ENCODE peak calls at places on chromosomes 7 and 10, in nine cellular contexts. One of them, this sample, is unnamed.

GRCh38 chr10:101358706-101359300 is 4.8 kb downstream of the BTRC start:
- DNase-seq in nephron progenitor cell: no peak
- DNase-seq in foreskin fibroblast: no peak
- DNase-seq in lung: no peak
- DNase-seq in HFF-Myc: no peak
- DNase-seq in left cardiac atrium: no peak
- DNase-seq in activated CD4-positive, alpha-beta T cell treated with anti-CD3 and anti-CD28 coated beads, Interleukin-2, amount 50 U/mL, for 1 hour: no peak
- DNase-seq in NCI-H446: no peak
- DNase-seq in choroid plexus epithelial cell: peak; percentile 50
- DNase-seq in this sample: no peak

GRCh38 chr7:68279827-68280400 is 1283.3 kb downstream of the TYW1 start:
- DNase-seq in activated CD4-positive, alpha-beta T cell treated with anti-CD3 and anti-CD28 coated beads, Interleukin-2, amount 50 U/mL, for 1 hour: no peak
- DNase-seq in choroid plexus epithelial cell: no peak
- DNase-seq in NCI-H446: no peak
- DNase-seq in left cardiac atrium: no peak
- DNase-seq in foreskin fibroblast: no peak
- DNase-seq in nephron progenitor cell: no peak
- DNase-seq in HFF-Myc: no peak
- DNase-seq in lung: no peak
- DNase-seq in this sample: no peak

GRCh38 chr10:3784510-3785250 is at the start of gene KLF6:
- DNase-seq in lung: no peak
- DNase-seq in left cardiac atrium: peak; percentile 66
- DNase-seq in choroid plexus epithelial cell: peak; percentile 56
- DNase-seq in NCI-H446: peak; percentile 40
- DNase-seq in nephron progenitor cell: no peak
- DNase-seq in HFF-Myc: no peak
- DNase-seq in activated CD4-positive, alpha-beta T cell treated with anti-CD3 and anti-CD28 coated beads, Interleukin-2, amount 50 U/mL, for 1 hour: no peak
- DNase-seq in foreskin fibroblast: no peak
- DNase-seq in this sample: no peak

GRCh38 chr7:155750255-155751125 is 61.8 kb downstream of the SHH start:
- DNase-seq in left cardiac atrium: no peak
- DNase-seq in activated CD4-positive, alpha-beta T cell treated with anti-CD3 and anti-CD28 coated beads, Interleukin-2, amount 50 U/mL, for 1 hour: no peak
- DNase-seq in lung: no peak
- DNase-seq in HFF-Myc: no peak
- DNase-seq in NCI-H446: no peak
- DNase-seq in nephron progenitor cell: no peak
- DNase-seq in foreskin fibroblast: no peak
- DNase-seq in choroid plexus epithelial cell: no peak
- DNase-seq in this sample: no peak

GRCh38 chr10:90204956-90205695 is 503.7 kb downstream of the KIF20B start:
- DNase-seq in left cardiac atrium: no peak
- DNase-seq in HFF-Myc: peak; percentile 54
- DNase-seq in activated CD4-positive, alpha-beta T cell treated with anti-CD3 and anti-CD28 coated beads, Interleukin-2, amount 50 U/mL, for 1 hour: no peak
- DNase-seq in nephron progenitor cell: no peak
- DNase-seq in lung: no peak
- DNase-seq in choroid plexus epithelial cell: peak; percentile 43
- DNase-seq in NCI-H446: peak; percentile 70
- DNase-seq in foreskin fibroblast: peak; percentile 70
- DNase-seq in this sample: no peak

GRCh38 chr10:132322621-132323048 is 9.4 kb upstream of the LRRC27 start:
- DNase-seq in HFF-Myc: no peak
- DNase-seq in foreskin fibroblast: peak; percentile 67
- DNase-seq in NCI-H446: no peak
- DNase-seq in left cardiac atrium: no peak
- DNase-seq in nephron progenitor cell: no peak
- DNase-seq in choroid plexus epithelial cell: peak; percentile 75
- DNase-seq in activated CD4-positive, alpha-beta T cell treated with anti-CD3 and anti-CD28 coated beads, Interleukin-2, amount 50 U/mL, for 1 hour: no peak
- DNase-seq in lung: no peak
- DNase-seq in this sample: no peak

GRCh38 chr7:1060315-1061080 is 16.2 kb downstream of the GPR146 start:
- DNase-seq in choroid plexus epithelial cell: no peak
- DNase-seq in lung: no peak
- DNase-seq in left cardiac atrium: peak; percentile 55
- DNase-seq in NCI-H446: no peak
- DNase-seq in nephron progenitor cell: peak; percentile 39
- DNase-seq in activated CD4-positive, alpha-beta T cell treated with anti-CD3 and anti-CD28 coated beads, Interleukin-2, amount 50 U/mL, for 1 hour: no peak
- DNase-seq in foreskin fibroblast: no peak
- DNase-seq in HFF-Myc: no peak
- DNase-seq in this sample: no peak

GRCh38 chr10:102347236-102347828 is 48.2 kb upstream of the NFKB2 start:
- DNase-seq in activated CD4-positive, alpha-beta T cell treated with anti-CD3 and anti-CD28 coated beads, Interleukin-2, amount 50 U/mL, for 1 hour: no peak
- DNase-seq in nephron progenitor cell: peak; percentile 42
- DNase-seq in choroid plexus epithelial cell: peak; percentile 66
- DNase-seq in left cardiac atrium: peak; percentile 44
- DNase-seq in NCI-H446: peak; percentile 22
- DNase-seq in HFF-Myc: no peak
- DNase-seq in lung: peak; percentile 43
- DNase-seq in foreskin fibroblast: peak; percentile 40
- DNase-seq in this sample: no peak

GRCh38 chr7:156527458-156527890 is 113.1 kb upstream of the RNF32 start:
- DNase-seq in nephron progenitor cell: no peak
- DNase-seq in left cardiac atrium: no peak
- DNase-seq in NCI-H446: no peak
- DNase-seq in activated CD4-positive, alpha-beta T cell treated with anti-CD3 and anti-CD28 coated beads, Interleukin-2, amount 50 U/mL, for 1 hour: no peak
- DNase-seq in foreskin fibroblast: no peak
- DNase-seq in HFF-Myc: no peak
- DNase-seq in lung: no peak
- DNase-seq in choroid plexus epithelial cell: no peak
- DNase-seq in this sample: no peak